ENCODE peak calls at places on chromosomes 4 and X, in ten cellular contexts. X is HCEC 1CT; Z is A549; P is stimulated activated CD4-positive, alpha-beta T cell treated with anti-CD3 and anti-CD28 coated beads, Interleukin-2, amount 100 ng/mL, for 24 hours; K is KBM-7; U is germinal center; V is NCI-H774; F is RCC 7860; D is hypothalamus; C is mesendoderm. B is an unnamed sample.

GRCh38 chr4:140054861-140055260 is 99.1 kb downstream of the MAML3 start:
- DNase-seq in V (no peak), C (no peak), P (no peak), K (no peak), U (no peak), Z (no peak), D (no peak), X (no peak), F (no peak), B (no peak)

GRCh38 chr4:125313497-125313896 is 1.3 kb upstream of the FAT4 start:
- DNase-seq in F (peak), K (peak), P (no peak), U (peak), X (peak), C (peak), D (peak), Z (peak), V (peak), B (no peak)

GRCh38 chrX:123590842-123591491 is 141.9 kb downstream of the THOC2 start:
- DNase-seq in K (no peak), D (no peak), X (peak), Z (peak), P (no peak), F (peak), V (peak), U (no peak), C (no peak), B (no peak)

GRCh38 chrX:1385251-1385794 is 6.6 kb downstream of the SLC25A6 start:
- DNase-seq in F (no peak), X (no peak), P (no peak), U (no peak), V (no peak), K (no peak), Z (no peak), C (no peak), D (no peak), B (no peak)

GRCh38 chrX:138463476-138463875 is 248.0 kb downstream of the FGF13 start:
- DNase-seq in F (no peak), K (no peak), P (no peak), X (no peak), Z (no peak), V (no peak), C (peak), U (no peak), D (no peak), B (no peak)

GRCh38 chr4:139243448-139244365 is 36.3 kb downstream of the MGARP start:
- DNase-seq in D (no peak), C (no peak), Z (peak), V (no peak), X (peak), F (peak), U (no peak), P (no peak), K (no peak), B (no peak)

GRCh38 chrX:107978707-107979307 is 3.4 kb downstream of the TEX13B start:
- DNase-seq in F (no peak), Z (peak), C (peak), K (peak), V (no peak), D (no peak), U (no peak), P (no peak), X (peak), B (no peak)

GRCh38 chr4:5460106-5460801 is 248.1 kb downstream of the EVC2 start:
- DNase-seq in V (no peak), Z (peak), F (no peak), K (peak), C (peak), D (no peak), U (peak), X (no peak), P (no peak), B (peak)

GRCh38 chr4:92953462-92953861 is 649.7 kb downstream of the GRID2 start:
- DNase-seq in D (no peak), Z (no peak), X (no peak), K (no peak), U (no peak), C (no peak), F (no peak), V (no peak), P (no peak), B (no peak)

GRCh38 chrX:109847257-109848187 is 114.5 kb upstream of the ACSL4 start:
- DNase-seq in X (peak), F (peak), V (no peak), D (no peak), P (no peak), K (peak), C (peak), U (no peak), Z (peak), B (no peak)

GRCh38 chrX:15334561-15334960 is 762 bp downstream of the PIGA start:
- DNase-seq in P (no peak), U (peak), X (peak), C (peak), Z (no peak), K (peak), F (peak), D (no peak), V (no peak), B (peak)

GRCh38 chr4:53151489-53151788 is 214.4 kb downstream of the SCFD2 start:
- DNase-seq in K (no peak), V (no peak), Z (no peak), D (no peak), U (no peak), X (no peak), F (no peak), C (no peak), P (no peak), B (no peak)

GRCh38 chrX:71095971-71096701 is 485 bp downstream of the FOXO4 start:
- DNase-seq in U (no peak), D (no peak), V (no peak), F (no peak), K (peak), C (peak), X (peak), P (no peak), Z (no peak), B (no peak)

GRCh38 chr4:125303058-125303457 is 11.7 kb upstream of the FAT4 start:
- DNase-seq in C (no peak), U (no peak), D (no peak), V (no peak), P (no peak), F (no peak), K (no peak), X (peak), Z (no peak), B (no peak)

GRCh38 chr4:7850489-7850888 is 89.2 kb downstream of the AFAP1 start:
- DNase-seq in P (no peak), K (no peak), D (no peak), X (no peak), U (no peak), F (no peak), V (no peak), C (no peak), Z (no peak), B (no peak)

GRCh38 chrX:35289952-35290351 is 347.4 kb downstream of the FAM47B start:
- DNase-seq in P (no peak), D (no peak), Z (no peak), X (no peak), K (no peak), F (no peak), C (no peak), U (no peak), V (no peak), B (no peak)

B was measured in activated T-cell treated with anti-CD3 and anti-CD28 coated beads, Interleukin-2, amount 50 U/mL, for 48 hours.